ENCODE peak calls at places on chromosome 1, in ten cellular contexts. Y, V, W, D, K, B, R, T, G and P are unnamed samples.

GRCh38 chr1:83583351-83584014 is 415.4 kb downstream of the TTLL7 start:
- DNase-seq in R (no peak), G (no peak), D (peak; percentile 3), T (no peak), K (no peak), B (peak; percentile 68), V (no peak), Y (no peak), W (no peak), P (no peak)

GRCh38 chr1:154546264-154547043 is 12.0 kb downstream of the UBE2Q1 start:
- DNase-seq in W (peak; percentile 58), D (peak; percentile 76), V (peak; percentile 72), Y (no peak), T (no peak), G (peak; percentile 37), R (peak; percentile 44), B (peak; percentile 74), K (peak; percentile 34), P (no peak)

GRCh38 chr1:152533327-152533938 is 19.2 kb downstream of the CRCT1 start:
- DNase-seq in D (peak; percentile 20), R (peak; percentile 50), W (peak; percentile 15), Y (no peak), V (peak; percentile 24), B (peak; percentile 46), G (no peak), T (no peak), K (no peak), P (no peak)

GRCh38 chr1:59892836-59893811 is 33.4 kb downstream of the CYP2J2 start:
- DNase-seq in V (no peak), R (peak; percentile 40), D (no peak), G (no peak), B (no peak), T (no peak), W (no peak), K (no peak), Y (no peak), P (no peak)

GRCh38 chr1:3352084-3352951 is 102.1 kb upstream of the ARHGEF16 start:
- DNase-seq in R (no peak), D (peak; percentile 66), K (peak; percentile 82), B (no peak), Y (no peak), W (peak; percentile 18), G (no peak), T (peak; percentile 23), V (no peak), P (peak; percentile 50)

GRCh38 chr1:184970691-184971161 is 3.6 kb downstream of the NIBAN1 start:
- DNase-seq in W (peak; percentile 59), G (no peak), T (no peak), B (no peak), K (no peak), D (peak; percentile 44), R (peak; percentile 37), Y (no peak), V (no peak), P (no peak)

GRCh38 chr1:209220048-209220524 is 363.4 kb upstream of the CAMK1G start:
- DNase-seq in W (no peak), R (peak; percentile 22), V (no peak), G (no peak), K (no peak), T (no peak), Y (no peak), D (no peak), B (no peak), P (no peak)

GRCh38 chr1:148315081-148315811 is 163.2 kb upstream of the NBPF11 start:
- DNase-seq in R (peak; percentile 39), T (no peak), K (no peak), G (no peak), B (peak; percentile 44), V (no peak), Y (no peak), W (no peak), D (peak; percentile 23), P (no peak)

GRCh38 chr1:119783354-119784126 is 14.8 kb upstream of the HMGCS2 start:
- DNase-seq in R (peak; percentile 15), Y (no peak), D (peak; percentile 85), G (no peak), K (no peak), V (no peak), T (no peak), B (no peak), W (peak; percentile 61), P (no peak)

GRCh38 chr1:223700388-223700918 is 11.9 kb upstream of the CAPN2 start:
- DNase-seq in Y (no peak), G (no peak), T (no peak), V (no peak), B (no peak), W (peak; percentile 48), D (peak; percentile 67), R (no peak), K (no peak), P (no peak)

GRCh38 chr1:91511386-91511785 is 10.7 kb downstream of the CDC7 start:
- DNase-seq in K (no peak), W (peak; percentile 68), V (peak; percentile 48), Y (no peak), R (peak; percentile 10), B (peak; percentile 41), G (no peak), D (peak; percentile 76), T (no peak), P (peak; percentile 13)

GRCh38 chr1:228276361-228276831 is 68.6 kb downstream of the OBSCN start:
- DNase-seq in Y (no peak), T (no peak), R (no peak), K (no peak), D (no peak), V (no peak), G (peak; percentile 18), W (no peak), B (no peak), P (no peak)

GRCh38 chr1:72623299-72623708 is 341.0 kb upstream of the NEGR1 start:
- DNase-seq in B (peak; percentile 56), R (peak; percentile 35), V (peak; percentile 37), K (no peak), W (peak; percentile 31), D (peak; percentile 57), G (no peak), T (peak; percentile 0), Y (no peak), P (peak; percentile 25)

GRCh38 chr1:39387452-39387851 is 104.0 kb upstream of the BMP8A start:
- DNase-seq in B (no peak), T (peak; percentile 72), Y (peak; percentile 56), D (peak; percentile 82), V (no peak), R (peak; percentile 62), K (no peak), G (no peak), W (peak; percentile 94), P (peak; percentile 77)

GRCh38 chr1:175520186-175520585 is 223.2 kb downstream of the TNR start:
- DNase-seq in G (peak; percentile 15), R (peak; percentile 67), V (no peak), B (no peak), Y (no peak), W (no peak), T (no peak), D (peak; percentile 81), K (peak; percentile 29), P (no peak)

GRCh38 chr1:164706596-164706995 is 147.6 kb downstream of the PBX1 start:
- DNase-seq in R (peak; percentile 38), D (no peak), T (no peak), K (no peak), B (no peak), W (peak; percentile 28), G (no peak), Y (no peak), V (no peak), P (no peak)

GRCh38 chr1:48077860-48078259 is 80.7 kb upstream of the TRABD2B start:
- DNase-seq in G (no peak), B (no peak), Y (no peak), V (no peak), R (no peak), D (no peak), W (no peak), K (no peak), T (no peak), P (no peak)

DNA sequence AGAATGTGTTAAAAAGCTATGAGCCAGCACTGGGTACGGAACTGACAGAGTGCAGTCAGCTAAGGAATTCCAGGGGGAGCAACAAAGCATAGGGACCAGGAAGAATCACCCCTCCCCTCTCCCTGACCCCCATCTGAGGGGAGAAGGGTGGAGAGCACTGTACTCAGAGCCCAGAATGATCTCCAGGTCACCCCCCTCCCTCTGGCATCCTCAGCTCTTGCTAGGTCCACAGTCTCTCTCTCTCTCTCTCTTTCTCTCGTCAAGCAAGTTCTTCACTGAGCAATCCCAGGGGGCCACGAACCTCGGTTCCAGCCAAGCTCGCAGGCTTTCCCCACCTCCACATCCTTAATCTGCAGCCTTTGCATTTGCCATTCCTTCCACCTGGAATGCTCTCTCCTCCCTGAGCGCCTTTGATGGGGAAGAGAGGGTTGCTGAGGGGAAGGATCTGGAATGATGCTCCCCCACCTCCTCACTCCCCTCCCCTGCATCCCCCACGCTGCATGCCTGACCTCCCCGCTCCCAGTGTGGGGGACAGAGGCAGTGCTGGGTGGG is 6.7 kb upstream of the WASF2 start:
- DNase-seq in V (no peak), Y (no peak), K (no peak), B (no peak), T (no peak), W (peak; percentile 51), G (peak; percentile 50), D (peak; percentile 78), R (no peak), P (no peak)
- TF ChIP-seq CTCF in V (no peak), Y (peak; percentile 12), K (peak; percentile 36), B (no peak), T (peak; percentile 65), W (peak; percentile 44), G (peak; percentile 33), D (peak; percentile 26), R (peak; percentile 52), P (peak; percentile 25)

GRCh38 chr1:20481643-20482498 is 4.1 kb downstream of the CAMK2N1 start:
- DNase-seq in B (no peak), K (no peak), T (no peak), G (no peak), Y (no peak), D (no peak), R (peak; percentile 22), V (no peak), W (no peak), P (no peak)
- H3K4me3 ChIP-seq in B (no peak overlapping the region), K (no peak overlapping the region), T (no peak overlapping the region), G (no peak overlapping the region), Y (no peak overlapping the region), D (no peak overlapping the region), R (no peak overlapping the region), V (peak overlapping the region; percentile 17), W (no peak overlapping the region), P (no peak overlapping the region)

DNA sequence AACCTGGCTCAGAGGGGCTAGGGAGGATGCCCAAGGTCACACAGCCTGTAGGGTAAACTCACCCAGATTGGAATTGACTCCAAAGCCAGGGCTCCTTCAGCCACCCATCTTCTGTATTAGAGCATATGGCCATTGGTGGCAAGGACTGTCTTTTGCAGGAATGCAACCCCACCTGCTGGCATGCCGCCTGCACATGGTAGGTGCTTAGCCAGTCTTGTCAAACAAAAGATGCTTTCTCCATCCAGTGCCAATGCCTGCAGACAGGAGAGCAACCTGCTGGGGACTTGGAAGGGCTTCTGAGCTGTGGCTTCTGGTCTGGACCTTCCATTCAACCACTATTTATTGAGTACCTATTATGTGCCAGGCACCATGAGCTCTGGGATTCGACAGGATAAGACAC is 95.3 kb upstream of the TMEM51 start:
- DNase-seq in Y (no peak), R (no peak), D (no peak), K (no peak), G (no peak), B (no peak), T (no peak), W (no peak), V (no peak), P (no peak)
- TF ChIP-seq CTCF in Y (no peak), R (no peak), D (no peak), K (no peak), G (no peak), B (no peak), T (no peak), W (no peak), V (peak; percentile 17), P (no peak)

GRCh38 chr1:239386453-239387303 is at the start of gene CHRM3:
- DNase-seq in G (no peak), W (no peak), Y (no peak), R (peak; percentile 61), V (no peak), D (peak; percentile 7), K (peak; percentile 20), T (no peak), B (no peak), P (peak; percentile 46)
- H3K4me3 ChIP-seq in G (peak within 1 kb of the TSS; percentile 59), W (no peak within 1 kb of the TSS), Y (peak within 1 kb of the TSS; percentile 17), R (peak within 1 kb of the TSS; percentile 43), V (no peak within 1 kb of the TSS), D (no peak within 1 kb of the TSS), K (peak within 1 kb of the TSS; percentile 47), T (peak within 1 kb of the TSS; percentile 33), B (no peak within 1 kb of the TSS), P (peak within 1 kb of the TSS; percentile 61)